ENCODE peak calls at places on chromosomes 2 and 18, in nine cellular contexts. K is esophagus squamous epithelium; N is ELR; H is activated CD4-positive, alpha-beta T cell treated with anti-CD3 and anti-CD28 coated beads, Interleukin-2, amount 50 U/mL, for 4 hours; G is body of pancreas; Y is choroid plexus epithelial cell; O is GF-D8; S is suprapubic skin; J is AG09319. Q is an unnamed sample.
A peak's percentile ranks its signal among the peaks of the same experiment; 100 is the strongest.

GRCh38 chr2:224837066-224837465 is 120.9 kb upstream of the CCDC195 start:
- DNase-seq in K (no peak), N (no peak), H (no peak), G (no peak), Y (no peak), O (no peak), S (no peak), J (no peak), Q (no peak)

GRCh38 chr18:49582579-49582978 is 20.7 kb downstream of the LIPG start:
- DNase-seq in K (no peak), N (no peak), H (no peak), G (no peak), Y (no peak), O (no peak), S (no peak), J (no peak), Q (no peak)

GRCh38 chr2:220279840-220280239 is 652.4 kb downstream of the SLC4A3 start:
- DNase-seq in K (no peak), N (peak; percentile 72), H (no peak), G (no peak), Y (peak; percentile 47), O (no peak), S (no peak), J (no peak), Q (peak; percentile 75)

GRCh38 chr2:52956115-52956514 is 811.5 kb upstream of the CHAC2 start:
- DNase-seq in K (no peak), N (no peak), H (no peak), G (no peak), Y (no peak), O (no peak), S (no peak), J (no peak), Q (no peak)

GRCh38 chr2:212974692-212975091 is 176.7 kb downstream of the IKZF2 start:
- DNase-seq in K (no peak), N (peak; percentile 46), H (no peak), G (no peak), Y (peak; percentile 92), O (peak; percentile 85), S (no peak), J (peak; percentile 57), Q (peak; percentile 83)

GRCh38 chr2:108907822-108908716 is 81.0 kb downstream of the EDAR start:
- DNase-seq in K (no peak), N (no peak), H (no peak), G (no peak), Y (no peak), O (no peak), S (peak; percentile 69), J (no peak), Q (no peak)

GRCh38 chr2:143954208-143954607 is 565.7 kb downstream of the ZEB2 start:
- DNase-seq in K (no peak), N (peak; percentile 48), H (no peak), G (no peak), Y (peak; percentile 42), O (no peak), S (no peak), J (no peak), Q (no peak)

GRCh38 chr2:146804288-146804687 is 1040.5 kb upstream of the ACVR2A start:
- DNase-seq in K (no peak), N (no peak), H (no peak), G (no peak), Y (no peak), O (no peak), S (no peak), J (no peak), Q (no peak)

GRCh38 chr2:229920011-229920781 is 1.6 kb downstream of the TRIP12 start:
- DNase-seq in K (no peak), N (peak; percentile 24), H (peak; percentile 10), G (peak; percentile 6), Y (peak; percentile 41), O (no peak), S (no peak), J (no peak), Q (no peak)

GRCh38 chr18:62877448-62878221 is 162.3 kb downstream of the PHLPP1 start:
- DNase-seq in K (no peak), N (peak; percentile 43), H (no peak), G (no peak), Y (peak; percentile 59), O (no peak), S (no peak), J (no peak), Q (peak; percentile 51)

GRCh38 chr18:26103579-26103978 is 13.2 kb upstream of the SS18 start:
- DNase-seq in K (no peak), N (no peak), H (peak; percentile 21), G (peak; percentile 58), Y (peak; percentile 6), O (no peak), S (no peak), J (no peak), Q (peak; percentile 12)

GRCh38 chr2:150643106-150643730 is 155.8 kb upstream of the RND3 start:
- DNase-seq in K (no peak), N (peak; percentile 46), H (no peak), G (no peak), Y (peak; percentile 55), O (no peak), S (no peak), J (no peak), Q (peak; percentile 78)

GRCh38 chr2:166994588-166995336 is 106.5 kb downstream of the XIRP2 start:
- DNase-seq in K (no peak), N (no peak), H (no peak), G (no peak), Y (no peak), O (no peak), S (no peak), J (no peak), Q (no peak)

GRCh38 chr2:31980674-31981356 is 30.0 kb downstream of the MEMO1 start:
- DNase-seq in K (no peak), N (peak; percentile 35), H (no peak), G (peak; percentile 7), Y (peak; percentile 76), O (no peak), S (no peak), J (no peak), Q (no peak)

GRCh38 chr2:217331577-217332139 is 471.8 kb upstream of the TNP1 start:
- DNase-seq in K (no peak), N (peak; percentile 80), H (no peak), G (peak; percentile 47), Y (peak; percentile 87), O (no peak), S (no peak), J (no peak), Q (peak; percentile 97)

GRCh38 chr2:138327967-138328366 is 173.6 kb upstream of the SPOPL start:
- DNase-seq in K (no peak), N (no peak), H (no peak), G (no peak), Y (no peak), O (no peak), S (no peak), J (no peak), Q (peak; percentile 32)

GRCh38 chr2:179180242-179180641 is 84.4 kb downstream of the SESTD1 start:
- DNase-seq in K (no peak), N (no peak), H (no peak), G (no peak), Y (peak; percentile 30), O (no peak), S (no peak), J (no peak), Q (no peak)

GRCh38 chr2:41963661-41964525 is 83.9 kb upstream of the PKDCC start:
- DNase-seq in K (no peak), N (no peak), H (no peak), G (peak; percentile 59), Y (peak; percentile 41), O (no peak), S (no peak), J (no peak), Q (peak; percentile 38)

GRCh38 chr2:127626917-127627739 is 18.8 kb upstream of the GPR17 start:
- DNase-seq in K (no peak), N (no peak), H (no peak), G (no peak), Y (no peak), O (no peak), S (no peak), J (no peak), Q (no peak)

GRCh38 chr2:1420746-1421480 is 7.7 kb downstream of the TPO start:
- DNase-seq in K (no peak), N (no peak), H (no peak), G (no peak), Y (no peak), O (no peak), S (peak; percentile 61), J (no peak), Q (no peak)

GRCh38 chr2:118806797-118807667 is 40.4 kb downstream of the EN1 start:
- DNase-seq in K (no peak), N (no peak), H (no peak), G (no peak), Y (no peak), O (no peak), S (no peak), J (no peak), Q (no peak)